ENCODE peak calls at places on chromosomes 2 and 18, in seven cellular contexts. Z is MM.1S; B is cardiac muscle cell; J is heart right ventricle; N is CD8-positive, alpha-beta T cell; Q is sigmoid colon; A is mammary epithelial cell. W is an unnamed sample. For H3K36me3, the result is how much of the 10 kb centered on the place peaks cover.

GRCh38 chr2:241895732-241896641 is 26.5 kb downstream of the RTP5 start:
- DNase-seq in Z (no peak), B (peak), J (no peak), N (no peak), Q (no peak), A (peak), W (no peak)

GRCh38 chr2:44632931-44633689 is 271.4 kb downstream of the CAMKMT start:
- DNase-seq in Z (peak), B (no peak), J (no peak), N (no peak), Q (no peak), A (no peak), W (no peak)

GRCh38 chr2:189865836-189866235 is 81.6 kb downstream of the PMS1 start:
- DNase-seq in Z (no peak), B (no peak), J (no peak), N (no peak), Q (no peak), A (no peak), W (no peak)

GRCh38 chr18:37481058-37481457 is 84.5 kb downstream of the CELF4 start:
- DNase-seq in Z (no peak), B (no peak), J (no peak), N (no peak), Q (no peak), A (no peak), W (no peak)

GRCh38 chr2:122166820-122167219 is 411.4 kb downstream of the TSN start:
- DNase-seq in Z (no peak), B (no peak), J (no peak), N (no peak), Q (no peak), A (no peak), W (no peak)

GRCh38 chr2:180017764-180018163 is 10.7 kb upstream of the CWC22 start:
- DNase-seq in Z (no peak), B (no peak), J (no peak), N (no peak), Q (no peak), A (peak), W (peak)

GRCh38 chr2:47034973-47035609 is 119.5 kb upstream of the MCFD2 start:
- DNase-seq in Z (no peak), B (no peak), J (peak), N (no peak), Q (peak), A (no peak), W (no peak)

GRCh38 chr2:67515021-67515420 is 117.9 kb downstream of the ETAA1 start:
- DNase-seq in Z (no peak), B (no peak), J (no peak), N (no peak), Q (no peak), A (peak), W (no peak)

GRCh38 chr2:31384351-31384750 is 30.2 kb downstream of the XDH start:
- DNase-seq in Z (no peak), B (no peak), J (no peak), N (no peak), Q (no peak), A (peak), W (peak)

GRCh38 chr2:111705711-111706323 is 178.2 kb downstream of the ANAPC1 start:
- DNase-seq in Z (peak), B (no peak), J (no peak), N (no peak), Q (no peak), A (peak), W (peak)

GRCh38 chr2:236052926-236053846 is 115.0 kb downstream of the GBX2 start:
- DNase-seq in Z (no peak), B (no peak), J (no peak), N (no peak), Q (no peak), A (no peak), W (no peak)

GRCh38 chr2:163667064-163667887 is 68.5 kb downstream of the FIGN start:
- DNase-seq in Z (no peak), B (peak), J (peak), N (no peak), Q (no peak), A (peak), W (no peak)

GRCh38 chr2:233912799-233913423 is 4.3 kb upstream of the TRPM8 start:
- DNase-seq in Z (no peak), B (peak), J (no peak), N (no peak), Q (no peak), A (peak), W (peak)

GRCh38 chr2:199819746-199820145 is 31.2 kb downstream of the FTCDNL1 start:
- DNase-seq in Z (no peak), B (no peak), J (no peak), N (no peak), Q (no peak), A (no peak), W (no peak)

GRCh38 chr2:221833972-221834371 is 261.9 kb upstream of the EPHA4 start:
- DNase-seq in Z (no peak), B (no peak), J (no peak), N (no peak), Q (no peak), A (no peak), W (no peak)

GRCh38 chr2:131076707-131077106 is 16.6 kb downstream of the FAM168B start:
- DNase-seq in Z (no peak), B (peak), J (no peak), N (no peak), Q (no peak), A (no peak), W (no peak)

GRCh38 chr2:241815477-241816430 is 6.8 kb downstream of the NEU4 start:
- DNase-seq in Z (no peak), B (no peak), J (no peak), N (no peak), Q (peak), A (no peak), W (no peak)

GRCh38 chr2:190267302-190267701 is 52.3 kb downstream of the HIBCH start:
- DNase-seq in Z (no peak), B (no peak), J (no peak), N (no peak), Q (no peak), A (peak), W (no peak)

GRCh38 chr2:200314976-200315567 is 8.6 kb downstream of the SPATS2L start:
- DNase-seq in Z (no peak), B (no peak), J (no peak), N (no peak), Q (no peak), A (no peak), W (peak)

GRCh38 chr2:228507870-228508269 is 326.4 kb upstream of the SPHKAP start:
- DNase-seq in Z (no peak), B (no peak), J (no peak), N (no peak), Q (no peak), A (no peak), W (no peak)

GRCh38 chr2:69989422-69990128 is 28.1 kb upstream of the ASPRV1 start:
- DNase-seq in Z (no peak), B (no peak), J (no peak), N (no peak), Q (peak), A (no peak), W (no peak)

GRCh38 chr2:192535956-192536685 is 341.4 kb upstream of the TMEFF2 start:
- DNase-seq in Z (no peak), B (no peak), J (no peak), N (no peak), Q (no peak), A (no peak), W (no peak)

GRCh38 chr2:156445311-156446218 is 9.4 kb downstream of the GPD2 start:
- DNase-seq in Z (no peak), B (no peak), J (no peak), N (no peak), Q (no peak), A (peak), W (no peak)

GRCh38 chr2:141207042-141207398 is 923.8 kb downstream of the LRP1B start:
- DNase-seq in Z (no peak), B (no peak), J (no peak), N (no peak), Q (no peak), A (no peak), W (no peak)

GRCh38 chr2:163808406-163808805 is 72.6 kb upstream of the FIGN start:
- DNase-seq in Z (no peak), B (no peak), J (no peak), N (no peak), Q (no peak), A (no peak), W (no peak)

GRCh38 chr2:174339571-174339966 is 4.8 kb downstream of the SP9 start:
- DNase-seq in Z (no peak), B (no peak), J (no peak), N (no peak), Q (no peak), A (no peak), W (no peak)

GRCh38 chr2:174337337-174338154 is 2.8 kb downstream of the SP9 start:
- DNase-seq in Z (peak), B (peak), J (no peak), N (no peak), Q (no peak), A (peak), W (no peak)

GRCh38 chr2:174338155-174338495 is 3.4 kb downstream of the SP9 start:
- DNase-seq in Z (no peak), B (no peak), J (no peak), N (no peak), Q (no peak), A (no peak), W (no peak)

GRCh38 chr2:174339971-174340399 is 5.2 kb downstream of the SP9 start:
- DNase-seq in Z (no peak), B (no peak), J (no peak), N (no peak), Q (no peak), A (no peak), W (no peak)

GRCh38 chr2:174338626-174339570 is 4.1 kb downstream of the SP9 start:
- DNase-seq in Z (no peak), B (no peak), J (no peak), N (no peak), Q (no peak), A (no peak), W (no peak)
- H3K4me3 ChIP-seq in Z (no peak), B (no peak), J (no peak), N (no peak), Q (no peak), A (no peak), W (no peak)

DNA sequence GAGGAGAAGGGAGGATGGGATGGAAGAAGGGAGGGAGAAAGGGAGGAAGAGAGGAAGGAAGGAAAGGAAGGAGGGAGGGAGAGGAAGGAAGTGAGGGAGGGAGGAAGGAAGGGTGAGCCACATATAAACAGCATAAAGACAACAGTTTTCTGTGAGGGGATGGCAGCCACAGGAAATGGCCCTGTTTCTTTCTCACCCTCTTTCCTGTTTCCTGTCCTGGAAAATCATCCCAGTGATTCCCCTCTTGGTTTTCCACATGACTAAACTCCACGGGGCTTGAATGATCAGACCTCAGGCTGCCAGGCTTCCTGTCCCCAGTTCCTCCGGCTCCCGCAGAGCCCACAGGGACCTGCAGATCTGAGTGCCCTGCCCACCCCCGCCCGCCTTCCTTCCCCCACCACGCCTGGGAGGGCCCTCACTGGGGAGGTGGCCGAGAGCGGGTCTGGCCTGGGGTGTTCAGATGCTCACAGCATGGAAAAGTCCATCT is at the start of gene SIGLEC15:
- DNase-seq in Z (no peak), B (no peak), J (no peak), N (no peak), Q (no peak), A (no peak), W (no peak)
- H3K27ac ChIP-seq in Z (no peak), B (no peak), J (no peak), N (no peak), Q (no peak), A (no peak), W (no peak)

DNA sequence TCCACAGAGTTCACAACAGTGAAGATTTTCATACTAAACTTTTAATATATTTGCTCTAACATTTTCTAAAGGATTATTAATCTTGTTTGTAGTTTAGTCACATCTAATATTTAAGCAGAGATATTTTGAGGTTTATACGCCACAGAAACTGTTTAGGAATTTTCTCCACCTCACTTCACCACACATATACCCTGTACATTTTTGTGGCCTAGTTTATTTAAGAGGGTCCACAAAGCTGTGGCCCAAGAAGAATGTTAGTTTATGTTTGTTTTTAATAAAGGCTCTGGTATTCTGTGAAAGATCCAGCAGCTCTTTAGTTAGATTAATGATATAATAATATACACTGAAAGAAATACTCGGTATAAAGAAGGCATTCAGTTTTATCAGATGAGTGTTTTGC is 132.7 kb upstream of the TTC27 start:
- DNase-seq in Z (no peak), B (no peak), J (no peak), N (no peak), Q (no peak), A (no peak), W (no peak)
- H3K36me3 ChIP-seq in Z (under half), B (half or more), J (under half), N (under half), Q (half or more), A (under half), W (half or more)

DNA sequence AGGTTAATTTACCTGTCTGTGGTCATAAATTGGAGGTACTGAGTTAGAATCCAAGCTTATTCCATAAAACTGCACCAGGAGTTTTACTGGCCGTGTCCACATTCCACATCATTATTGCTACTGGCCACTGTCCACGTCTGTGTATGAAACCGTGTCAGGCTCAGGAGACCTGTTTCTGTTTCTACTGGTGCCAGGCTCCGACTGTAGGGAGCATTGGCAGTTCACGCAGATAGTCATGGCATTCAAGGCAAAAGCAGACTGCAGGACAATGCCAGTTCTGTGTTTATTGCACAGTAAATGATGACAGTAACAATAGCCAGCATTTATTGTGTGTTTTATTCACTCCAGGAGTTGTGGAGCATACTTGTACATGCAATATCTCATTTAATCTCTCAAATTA is 55.2 kb downstream of the MAP4K4 start:
- DNase-seq in Z (no peak), B (no peak), J (peak), N (no peak), Q (peak), A (peak), W (no peak)
- H3K4me3 ChIP-seq in Z (no peak), B (no peak), J (no peak), N (no peak), Q (no peak), A (no peak), W (no peak)

DNA sequence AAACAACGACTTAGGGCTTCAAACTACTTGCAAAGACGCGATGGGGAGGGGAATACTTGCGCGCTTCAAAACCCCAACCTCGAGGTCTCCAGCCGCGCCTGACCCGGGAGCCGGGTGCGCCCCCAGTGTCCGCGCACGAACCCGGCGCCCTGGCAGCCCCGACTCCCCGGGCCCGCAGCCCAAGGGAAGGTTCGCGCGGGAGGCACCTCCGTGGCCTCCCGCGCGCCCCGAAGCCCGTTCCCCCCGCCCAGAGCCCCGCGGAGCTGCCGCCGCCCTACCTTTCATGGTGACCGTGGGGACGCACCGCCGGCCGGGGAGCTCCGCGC is 308 bp downstream of the COLEC12 start:
- DNase-seq in Z (no peak), B (peak), J (no peak), N (no peak), Q (peak), A (peak), W (no peak)
- H3K27ac ChIP-seq in Z (no peak), B (no peak), J (no peak), N (no peak), Q (peak), A (no peak), W (no peak)

DNA sequence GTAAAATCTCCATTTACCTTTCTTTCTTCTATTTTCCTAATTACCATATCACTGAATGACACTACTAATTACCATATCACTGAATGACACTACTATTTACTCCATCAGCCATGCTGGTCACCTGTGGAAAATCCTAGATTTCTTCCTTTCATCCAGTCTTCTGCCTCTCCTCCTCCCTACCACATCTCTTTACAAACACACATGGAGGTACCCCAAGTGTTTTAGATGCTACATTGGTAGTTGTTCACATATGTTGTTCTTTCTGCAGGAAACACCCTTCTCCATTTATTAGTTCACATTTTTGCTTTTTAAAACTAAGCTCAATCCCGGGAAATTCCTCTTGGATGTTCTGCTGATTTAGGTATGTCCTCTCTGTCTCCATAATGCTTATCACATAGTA is 134.0 kb downstream of the IKZF2 start:
- DNase-seq in Z (no peak), B (no peak), J (no peak), N (no peak), Q (no peak), A (no peak), W (no peak)
- H3K36me3 ChIP-seq in Z (under half), B (under half), J (under half), N (under half), Q (under half), A (under half), W (under half)

DNA sequence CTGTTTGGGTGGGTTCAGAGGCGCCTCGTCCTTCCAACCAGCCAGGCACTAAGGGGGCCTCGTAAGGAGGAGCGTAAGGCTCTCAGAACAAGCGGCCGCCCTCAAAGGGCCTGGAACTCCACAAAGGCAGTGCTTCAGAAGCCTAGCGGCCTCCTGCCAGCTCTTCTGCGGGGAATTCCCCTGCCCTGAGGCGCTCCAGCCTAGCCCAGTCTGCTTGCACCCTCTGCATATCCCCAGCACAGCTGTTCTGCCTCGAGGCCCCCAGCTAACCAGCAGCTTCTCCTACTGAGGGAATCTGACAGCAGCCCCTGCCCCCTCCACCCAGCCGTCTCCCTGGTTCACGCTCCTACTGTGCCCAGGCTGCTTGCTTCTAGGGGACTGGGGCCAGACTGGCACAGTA is 265.9 kb downstream of the TFCP2L1 start:
- DNase-seq in Z (no peak), B (no peak), J (no peak), N (no peak), Q (no peak), A (no peak), W (peak)
- H3K4me3 ChIP-seq in Z (no peak), B (no peak), J (no peak), N (no peak), Q (peak), A (no peak), W (peak)

DNA sequence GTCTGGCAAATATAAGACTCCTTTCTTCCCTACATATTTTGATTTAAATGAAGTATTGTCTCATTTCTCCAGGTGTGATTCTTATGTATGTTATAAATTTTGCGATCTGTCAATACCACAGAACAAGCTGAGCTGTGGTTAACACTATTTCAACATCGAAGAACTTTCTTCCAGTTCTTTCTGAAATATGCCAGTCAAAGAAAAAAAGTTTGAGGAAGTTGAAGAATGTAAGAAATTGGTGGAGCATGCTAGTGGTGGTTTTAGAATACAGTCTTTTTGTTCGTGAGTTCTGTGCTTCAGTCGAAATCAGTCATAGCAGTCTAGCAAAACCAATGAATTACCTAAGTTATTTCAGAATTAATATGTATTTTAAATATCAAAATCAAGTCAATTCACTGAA is 8.6 kb upstream of the COBLL1 start:
- DNase-seq in Z (no peak), B (no peak), J (no peak), N (no peak), Q (no peak), A (no peak), W (no peak)
- H3K27ac ChIP-seq in Z (no peak), B (no peak), J (no peak), N (no peak), Q (no peak), A (no peak), W (no peak)

W was measured in SJCRH30.